ENCODE peak calls at places on chromosomes 2 and 18, in seven cellular contexts. O is left kidney; D is stimulated activated CD8-positive, alpha-beta memory T cell treated with anti-CD3 and anti-CD28 coated beads, Interleukin-4, amount 100 ng/mL, for 48 hours; L is PC-9; E is caudate nucleus; C is GM03348; P is activated CD8-positive, alpha-beta memory T cell treated with anti-CD3 and anti-CD28 coated beads for 1 hour. V is an unnamed sample.
A peak's percentile ranks its signal among the peaks of the same experiment; 100 is the strongest.

GRCh38 chr2:71995067-71995665 is 152.5 kb downstream of the CYP26B1 start:
- DNase-seq in O (peak; percentile 18), D (no peak), L (no peak), E (no peak), C (peak; percentile 68), P (no peak), V (peak; percentile 76)

GRCh38 chr2:219486424-219486959 is 12.2 kb upstream of the GMPPA start:
- DNase-seq in O (peak; percentile 84), D (no peak), L (no peak), E (no peak), C (no peak), P (no peak), V (no peak)

GRCh38 chr2:225097035-225097434 is 54.8 kb upstream of the DOCK10 start:
- DNase-seq in O (no peak), D (no peak), L (no peak), E (no peak), C (no peak), P (no peak), V (no peak)

GRCh38 chr2:128303911-128304310 is 14.8 kb downstream of the HS6ST1 start:
- DNase-seq in O (no peak), D (no peak), L (no peak), E (no peak), C (no peak), P (no peak), V (no peak)

GRCh38 chr2:182241936-182242335 is 184.9 kb downstream of the PDE1A start:
- DNase-seq in O (no peak), D (no peak), L (no peak), E (no peak), C (no peak), P (no peak), V (no peak)

GRCh38 chr2:8260213-8260612 is 421.6 kb upstream of the ID2 start:
- DNase-seq in O (no peak), D (no peak), L (no peak), E (no peak), C (no peak), P (no peak), V (no peak)

GRCh38 chr2:161710131-161710915 is 86.1 kb downstream of the SLC4A10 start:
- DNase-seq in O (no peak), D (no peak), L (no peak), E (no peak), C (peak; percentile 13), P (no peak), V (no peak)

GRCh38 chr2:121776885-121777698 is 21.6 kb downstream of the TSN start:
- DNase-seq in O (no peak), D (no peak), L (peak; percentile 10), E (no peak), C (no peak), P (no peak), V (no peak)

GRCh38 chr18:74652392-74652988 is 54.8 kb downstream of the ZNF407 start:
- DNase-seq in O (peak; percentile 62), D (no peak), L (no peak), E (no peak), C (peak; percentile 59), P (no peak), V (peak; percentile 88)

GRCh38 chr2:147374410-147374811 is 470.4 kb upstream of the ACVR2A start:
- DNase-seq in O (no peak), D (no peak), L (no peak), E (no peak), C (no peak), P (no peak), V (no peak)

GRCh38 chr2:108268001-108268400 is 20.7 kb upstream of the SULT1C2 start:
- DNase-seq in O (no peak), D (no peak), L (no peak), E (no peak), C (peak; percentile 67), P (no peak), V (no peak)

GRCh38 chr2:117360586-117360985 is 453.9 kb upstream of the DDX18 start:
- DNase-seq in O (no peak), D (no peak), L (no peak), E (no peak), C (no peak), P (no peak), V (no peak)